ENCODE peak calls at places on chromosome 14, in ten cellular contexts. I is cardiac muscle cell; T is naive thymus-derived CD4-positive, alpha-beta T cell; W is gastrocnemius medialis; Q is aorta; X is Peyer's patch; Y is CD4-positive, CD25-positive, alpha-beta regulatory T cell; G is vagina; M is Panc1; N is suprapubic skin. D is an unnamed sample. For H3K36me3, the result is how much of the 10 kb centered on the place peaks cover.

GRCh38 chr14:73494593-73494992 is 3.9 kb downstream of the RIOX1 start:
- DNase-seq in X (no peak), T (no peak), Q (no peak), Y (no peak), I (no peak), M (no peak), N (no peak), W (no peak), G (no peak), D (no peak)

GRCh38 chr14:36915089-36915488 is 253.4 kb downstream of the PAX9 start:
- DNase-seq in Q (no peak), T (no peak), I (no peak), M (no peak), Y (no peak), N (no peak), G (no peak), X (no peak), W (no peak), D (no peak)

GRCh38 chr14:99982449-99983250 is 82.6 kb upstream of the EVL start:
- DNase-seq in G (no peak), Q (no peak), W (peak), T (peak), Y (peak), I (peak), M (peak), X (peak), N (no peak), D (peak)

GRCh38 chr14:87934185-87934584 is 58.8 kb downstream of the GALC start:
- DNase-seq in I (peak), T (no peak), M (no peak), W (no peak), Y (no peak), N (no peak), X (no peak), Q (no peak), G (no peak), D (no peak)

GRCh38 chr14:71521238-71521637 is 411.0 kb upstream of the RGS6 start:
- DNase-seq in X (no peak), Q (no peak), W (no peak), T (no peak), G (no peak), N (no peak), Y (no peak), M (no peak), I (no peak), D (no peak)

GRCh38 chr14:93937519-93937918 is 10.4 kb downstream of the FAM181A start:
- DNase-seq in M (no peak), Q (no peak), G (no peak), N (no peak), I (no peak), T (no peak), X (no peak), Y (no peak), W (peak), D (no peak)

GRCh38 chr14:61891251-61891650 is 129.0 kb downstream of the SNAPC1 start:
- DNase-seq in X (no peak), N (no peak), T (no peak), Q (no peak), Y (no peak), M (no peak), W (no peak), G (no peak), I (peak), D (no peak)

GRCh38 chr14:50025776-50026175 is 90.6 kb downstream of the VCPKMT start:
- DNase-seq in I (no peak), W (peak), T (no peak), G (no peak), Q (no peak), N (no peak), M (no peak), X (no peak), Y (no peak), D (no peak)

GRCh38 chr14:59707778-59708635 is 131.4 kb upstream of the CCDC175 start:
- DNase-seq in I (peak), M (no peak), G (no peak), Y (no peak), X (no peak), N (no peak), W (peak), T (no peak), Q (no peak), D (no peak)

GRCh38 chr14:53952533-53952932 is 4.1 kb downstream of the BMP4 start:
- DNase-seq in Q (no peak), G (no peak), X (no peak), T (no peak), Y (no peak), M (no peak), I (peak), W (no peak), N (no peak), D (no peak)

GRCh38 chr14:92584856-92585255 is 71.3 kb downstream of the RIN3 start:
- DNase-seq in Q (no peak), W (no peak), Y (no peak), X (no peak), N (no peak), T (no peak), I (peak), M (no peak), G (no peak), D (no peak)

GRCh38 chr14:71206123-71206522 is 298.9 kb downstream of the PCNX1 start:
- DNase-seq in Y (no peak), W (no peak), T (no peak), I (no peak), N (no peak), X (no peak), Q (no peak), M (no peak), G (no peak), D (no peak)

GRCh38 chr14:73242274-73242960 is 5.1 kb downstream of the PAPLN start:
- DNase-seq in T (no peak), X (no peak), Y (no peak), I (peak), N (no peak), W (no peak), G (no peak), M (no peak), Q (peak), D (no peak)

GRCh38 chr14:105773584-105773983 is 247.2 kb downstream of the TMEM121 start:
- DNase-seq in T (no peak), Q (no peak), I (no peak), M (no peak), N (no peak), X (no peak), G (no peak), Y (no peak), W (no peak), D (no peak)

GRCh38 chr14:54040851-54041250 is 84.2 kb upstream of the BMP4 start:
- DNase-seq in Y (no peak), N (no peak), G (no peak), I (no peak), W (no peak), Q (no peak), T (no peak), M (no peak), X (no peak), D (no peak)

GRCh38 chr14:21526672-21527319 is 650 bp upstream of the SALL2 start:
- DNase-seq in M (no peak), T (no peak), N (no peak), Y (no peak), G (no peak), X (no peak), I (no peak), Q (no peak), W (no peak), D (no peak)

GRCh38 chr14:100582496-100583165 is 4.6 kb downstream of the BEGAIN start:
- DNase-seq in W (no peak), M (no peak), N (no peak), T (no peak), G (no peak), I (no peak), Y (no peak), X (no peak), Q (peak), D (no peak)

GRCh38 chr14:33611405-33612183 is 339.3 kb downstream of the EGLN3 start:
- DNase-seq in X (no peak), Q (no peak), I (peak), N (no peak), M (no peak), W (no peak), G (no peak), Y (no peak), T (no peak), D (no peak)

GRCh38 chr14:90458536-90458935 is 61.7 kb downstream of the CALM1 start:
- DNase-seq in W (no peak), M (no peak), N (no peak), G (no peak), Q (no peak), I (no peak), Y (no peak), X (no peak), T (no peak), D (no peak)

GRCh38 chr14:63890553-63890952 is 37.7 kb downstream of the SYNE2 start:
- DNase-seq in Y (no peak), T (no peak), Q (no peak), W (no peak), G (no peak), I (peak), N (no peak), X (no peak), M (no peak), D (no peak)

GRCh38 chr14:36028218-36028617 is 148.3 kb downstream of the PTCSC3 start:
- DNase-seq in Q (no peak), N (no peak), T (no peak), I (no peak), M (no peak), W (no peak), Y (no peak), X (no peak), G (no peak), D (no peak)

GRCh38 chr14:102898776-102899515 is 23.5 kb upstream of the AMN start:
- DNase-seq in Y (no peak), X (peak), W (no peak), N (no peak), Q (peak), M (no peak), T (no peak), G (no peak), I (no peak), D (no peak)

GRCh38 chr14:102899516-102899900 is 23.0 kb upstream of the AMN start:
- DNase-seq in T (no peak), M (no peak), I (no peak), Q (peak), Y (no peak), X (no peak), G (no peak), W (no peak), N (no peak), D (no peak)

GRCh38 chr14:102898298-102898697 is 24.2 kb upstream of the AMN start:
- DNase-seq in W (no peak), Q (peak), G (no peak), T (no peak), I (no peak), M (no peak), X (peak), Y (no peak), N (no peak), D (no peak)

GRCh38 chr14:102900631-102901571 is 21.6 kb upstream of the AMN start:
- DNase-seq in M (no peak), G (no peak), T (peak), N (no peak), X (peak), Q (peak), I (no peak), W (no peak), Y (no peak), D (no peak)

GRCh38 chr14:102897299-102898027 is 25.0 kb upstream of the AMN start:
- DNase-seq in I (no peak), N (no peak), G (no peak), Q (peak), W (no peak), X (peak), Y (no peak), M (no peak), T (no peak), D (no peak)
- H3K36me3 ChIP-seq in I (under half), N (under half), G (under half), Q (under half), W (under half), X (under half), Y (half or more), M (under half), T (half or more), D (under half)

DNA sequence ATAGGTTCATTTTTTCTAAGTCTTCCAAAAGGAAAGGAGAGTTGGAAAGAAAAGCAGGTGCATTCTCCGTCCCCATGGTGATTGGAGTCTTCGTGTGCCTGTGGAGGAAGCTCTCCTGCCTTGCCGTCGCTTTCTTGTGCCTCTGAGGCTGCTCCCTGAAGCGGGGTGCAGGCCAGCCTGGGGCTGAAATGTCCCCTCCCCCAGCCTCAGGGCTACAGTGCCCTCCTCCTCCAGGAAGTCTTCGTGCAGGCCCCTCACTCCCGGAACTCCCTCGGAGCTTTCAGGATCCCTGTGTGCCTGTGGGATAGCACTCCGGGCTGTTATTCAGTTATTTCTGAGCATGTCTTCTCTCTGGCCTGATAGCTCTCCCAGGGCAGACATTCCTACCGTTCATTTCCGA is 569.2 kb downstream of the VRK1 start:
- DNase-seq in I (no peak), G (no peak), T (no peak), Y (no peak), Q (no peak), W (no peak), N (no peak), X (no peak), M (no peak), D (no peak)
- H3K4me3 ChIP-seq in I (no peak), G (no peak), T (no peak), Y (no peak), Q (no peak), W (no peak), N (no peak), X (no peak), M (no peak), D (no peak)

GRCh38 chr14:39122330-39123138 is 8.4 kb downstream of the GEMIN2 start:
- DNase-seq in I (no peak), N (no peak), Q (no peak), Y (no peak), W (no peak), T (no peak), M (no peak), X (no peak), G (no peak), D (no peak)
- H3K36me3 ChIP-seq in I (under half), N (half or more), Q (under half), Y (under half), W (half or more), T (half or more), M (under half), X (half or more), G (under half), D (under half)

GRCh38 chr14:103550451-103551337 is 11.8 kb downstream of the BAG5 start:
- DNase-seq in Y (no peak), T (no peak), W (no peak), Q (peak), G (no peak), X (no peak), I (no peak), M (no peak), N (peak), D (no peak)
- H3K4me3 ChIP-seq in Y (no peak), T (no peak), W (no peak), Q (no peak), G (no peak), X (no peak), I (no peak), M (no peak), N (peak), D (no peak)

GRCh38 chr14:104182857-104183425 is 44.6 kb downstream of the KIF26A start:
- DNase-seq in G (no peak), T (no peak), M (no peak), X (no peak), W (no peak), I (no peak), N (no peak), Q (no peak), Y (no peak), D (no peak)
- H3K36me3 ChIP-seq in G (under half), T (under half), M (under half), X (under half), W (under half), I (under half), N (under half), Q (under half), Y (under half), D (under half)